ENCODE peak calls at places on chromosomes 6 and 20, in seven cellular contexts. One of them, this sample, is unnamed.

GRCh38 chr6:77880501-77880900 is 227.7 kb downstream of the MEI4 start:
- DNase-seq in CD8-positive, alpha-beta memory T cell: no peak
- DNase-seq in AG04450: no peak
- DNase-seq in naive thymus-derived CD4-positive, alpha-beta T cell: no peak
- DNase-seq in GM23248: peak
- DNase-seq in cardiac muscle cell: no peak
- DNase-seq in HL-60: no peak
- DNase-seq in this sample: no peak

GRCh38 chr6:2953098-2953497 is 18.3 kb downstream of the SERPINB6 start:
- DNase-seq in HL-60: no peak
- DNase-seq in cardiac muscle cell: no peak
- DNase-seq in AG04450: no peak
- DNase-seq in naive thymus-derived CD4-positive, alpha-beta T cell: no peak
- DNase-seq in CD8-positive, alpha-beta memory T cell: no peak
- DNase-seq in GM23248: no peak
- DNase-seq in this sample: no peak

GRCh38 chr20:35604444-35604750 is 11.2 kb upstream of the SPAG4 start:
- DNase-seq in cardiac muscle cell: no peak
- DNase-seq in HL-60: no peak
- DNase-seq in AG04450: no peak
- DNase-seq in CD8-positive, alpha-beta memory T cell: no peak
- DNase-seq in naive thymus-derived CD4-positive, alpha-beta T cell: no peak
- DNase-seq in GM23248: peak
- DNase-seq in this sample: no peak

GRCh38 chr6:24719125-24719931 is at the start of gene C6orf62:
- DNase-seq in CD8-positive, alpha-beta memory T cell: peak
- DNase-seq in HL-60: no peak
- DNase-seq in AG04450: no peak
- DNase-seq in GM23248: peak
- DNase-seq in cardiac muscle cell: peak
- DNase-seq in naive thymus-derived CD4-positive, alpha-beta T cell: peak
- DNase-seq in this sample: peak

GRCh38 chr6:154197176-154197850 is 158.3 kb downstream of the OPRM1 start:
- DNase-seq in CD8-positive, alpha-beta memory T cell: no peak
- DNase-seq in GM23248: peak
- DNase-seq in HL-60: no peak
- DNase-seq in naive thymus-derived CD4-positive, alpha-beta T cell: no peak
- DNase-seq in AG04450: peak
- DNase-seq in cardiac muscle cell: peak
- DNase-seq in this sample: no peak

GRCh38 chr6:52361945-52362442 is at the start of gene PAQR8:
- DNase-seq in CD8-positive, alpha-beta memory T cell: peak
- DNase-seq in HL-60: peak
- DNase-seq in cardiac muscle cell: peak
- DNase-seq in naive thymus-derived CD4-positive, alpha-beta T cell: peak
- DNase-seq in AG04450: no peak
- DNase-seq in GM23248: peak
- DNase-seq in this sample: peak

GRCh38 chr20:36183155-36183944 is 28.8 kb downstream of the EPB41L1 start:
- DNase-seq in HL-60: no peak
- DNase-seq in cardiac muscle cell: no peak
- DNase-seq in naive thymus-derived CD4-positive, alpha-beta T cell: no peak
- DNase-seq in GM23248: no peak
- DNase-seq in CD8-positive, alpha-beta memory T cell: no peak
- DNase-seq in AG04450: no peak
- DNase-seq in this sample: no peak

GRCh38 chr6:51093899-51094665 is 275.4 kb downstream of the TFAP2B start:
- DNase-seq in cardiac muscle cell: no peak
- DNase-seq in CD8-positive, alpha-beta memory T cell: no peak
- DNase-seq in HL-60: no peak
- DNase-seq in AG04450: no peak
- DNase-seq in naive thymus-derived CD4-positive, alpha-beta T cell: no peak
- DNase-seq in GM23248: no peak
- DNase-seq in this sample: no peak

GRCh38 chr6:43559328-43559727 is 16.5 kb downstream of the XPO5 start:
- DNase-seq in AG04450: no peak
- DNase-seq in HL-60: no peak
- DNase-seq in CD8-positive, alpha-beta memory T cell: no peak
- DNase-seq in naive thymus-derived CD4-positive, alpha-beta T cell: no peak
- DNase-seq in cardiac muscle cell: no peak
- DNase-seq in GM23248: no peak
- DNase-seq in this sample: no peak

GRCh38 chr6:164109770-164110140 is 695.2 kb downstream of the QKI start:
- DNase-seq in GM23248: peak
- DNase-seq in naive thymus-derived CD4-positive, alpha-beta T cell: no peak
- DNase-seq in AG04450: no peak
- DNase-seq in cardiac muscle cell: peak
- DNase-seq in CD8-positive, alpha-beta memory T cell: no peak
- DNase-seq in HL-60: peak
- DNase-seq in this sample: peak

GRCh38 chr20:16711859-16712258 is 18.0 kb upstream of the SNRPB2 start:
- DNase-seq in AG04450: no peak
- DNase-seq in naive thymus-derived CD4-positive, alpha-beta T cell: no peak
- DNase-seq in GM23248: no peak
- DNase-seq in HL-60: no peak
- DNase-seq in CD8-positive, alpha-beta memory T cell: no peak
- DNase-seq in cardiac muscle cell: peak
- DNase-seq in this sample: no peak

GRCh38 chr6:31114970-31115849 is 610 bp downstream of the PSORS1C1 start:
- DNase-seq in GM23248: peak
- DNase-seq in AG04450: no peak
- DNase-seq in naive thymus-derived CD4-positive, alpha-beta T cell: no peak
- DNase-seq in HL-60: no peak
- DNase-seq in CD8-positive, alpha-beta memory T cell: no peak
- DNase-seq in cardiac muscle cell: peak
- DNase-seq in this sample: peak

GRCh38 chr6:75481936-75482593 is 11.5 kb downstream of the FILIP1 start:
- DNase-seq in HL-60: no peak
- DNase-seq in CD8-positive, alpha-beta memory T cell: no peak
- DNase-seq in cardiac muscle cell: peak
- DNase-seq in AG04450: peak
- DNase-seq in GM23248: peak
- DNase-seq in naive thymus-derived CD4-positive, alpha-beta T cell: no peak
- DNase-seq in this sample: no peak

GRCh38 chr6:118283759-118284158 is 264.3 kb upstream of the PLN start:
- DNase-seq in HL-60: no peak
- DNase-seq in GM23248: peak
- DNase-seq in AG04450: peak
- DNase-seq in cardiac muscle cell: peak
- DNase-seq in CD8-positive, alpha-beta memory T cell: peak
- DNase-seq in naive thymus-derived CD4-positive, alpha-beta T cell: no peak
- DNase-seq in this sample: no peak

GRCh38 chr6:108127826-108128225 is 38.0 kb upstream of the NR2E1 start:
- DNase-seq in CD8-positive, alpha-beta memory T cell: no peak
- DNase-seq in GM23248: peak
- DNase-seq in AG04450: no peak
- DNase-seq in cardiac muscle cell: no peak
- DNase-seq in HL-60: no peak
- DNase-seq in naive thymus-derived CD4-positive, alpha-beta T cell: no peak
- DNase-seq in this sample: no peak

GRCh38 chr6:126873351-126873750 is 245.1 kb upstream of the RSPO3 start:
- DNase-seq in AG04450: no peak
- DNase-seq in naive thymus-derived CD4-positive, alpha-beta T cell: no peak
- DNase-seq in GM23248: peak
- DNase-seq in cardiac muscle cell: peak
- DNase-seq in HL-60: no peak
- DNase-seq in CD8-positive, alpha-beta memory T cell: no peak
- DNase-seq in this sample: no peak

GRCh38 chr20:47455133-47456040 is 46.3 kb upstream of the NCOA3 start:
- DNase-seq in cardiac muscle cell: peak
- DNase-seq in AG04450: no peak
- DNase-seq in CD8-positive, alpha-beta memory T cell: no peak
- DNase-seq in HL-60: no peak
- DNase-seq in GM23248: no peak
- DNase-seq in naive thymus-derived CD4-positive, alpha-beta T cell: no peak
- DNase-seq in this sample: no peak

GRCh38 chr6:39800388-39801032 is 8.3 kb downstream of the DAAM2 start:
- DNase-seq in GM23248: no peak
- DNase-seq in HL-60: no peak
- DNase-seq in AG04450: no peak
- DNase-seq in naive thymus-derived CD4-positive, alpha-beta T cell: no peak
- DNase-seq in CD8-positive, alpha-beta memory T cell: no peak
- DNase-seq in cardiac muscle cell: no peak
- DNase-seq in this sample: no peak

GRCh38 chr6:89022747-89023289 is 57.7 kb upstream of the PNRC1 start:
- DNase-seq in AG04450: no peak
- DNase-seq in naive thymus-derived CD4-positive, alpha-beta T cell: no peak
- DNase-seq in cardiac muscle cell: peak
- DNase-seq in GM23248: peak
- DNase-seq in HL-60: no peak
- DNase-seq in CD8-positive, alpha-beta memory T cell: no peak
- DNase-seq in this sample: no peak

GRCh38 chr6:16760536-16761468 is at the start of gene ATXN1:
- DNase-seq in cardiac muscle cell: peak
- DNase-seq in AG04450: no peak
- DNase-seq in CD8-positive, alpha-beta memory T cell: peak
- DNase-seq in GM23248: peak
- DNase-seq in naive thymus-derived CD4-positive, alpha-beta T cell: peak
- DNase-seq in HL-60: no peak
- DNase-seq in this sample: peak

GRCh38 chr20:58647814-58648501 is 3.1 kb upstream of the STX16 start:
- DNase-seq in cardiac muscle cell: peak
- DNase-seq in GM23248: peak
- DNase-seq in naive thymus-derived CD4-positive, alpha-beta T cell: peak
- DNase-seq in AG04450: peak
- DNase-seq in CD8-positive, alpha-beta memory T cell: no peak
- DNase-seq in HL-60: no peak
- DNase-seq in this sample: no peak

GRCh38 chr6:149699150-149699549 is 18.8 kb downstream of the LATS1 start:
- DNase-seq in GM23248: no peak
- DNase-seq in CD8-positive, alpha-beta memory T cell: no peak
- DNase-seq in cardiac muscle cell: no peak
- DNase-seq in naive thymus-derived CD4-positive, alpha-beta T cell: no peak
- DNase-seq in HL-60: no peak
- DNase-seq in AG04450: no peak
- DNase-seq in this sample: no peak

DNA sequence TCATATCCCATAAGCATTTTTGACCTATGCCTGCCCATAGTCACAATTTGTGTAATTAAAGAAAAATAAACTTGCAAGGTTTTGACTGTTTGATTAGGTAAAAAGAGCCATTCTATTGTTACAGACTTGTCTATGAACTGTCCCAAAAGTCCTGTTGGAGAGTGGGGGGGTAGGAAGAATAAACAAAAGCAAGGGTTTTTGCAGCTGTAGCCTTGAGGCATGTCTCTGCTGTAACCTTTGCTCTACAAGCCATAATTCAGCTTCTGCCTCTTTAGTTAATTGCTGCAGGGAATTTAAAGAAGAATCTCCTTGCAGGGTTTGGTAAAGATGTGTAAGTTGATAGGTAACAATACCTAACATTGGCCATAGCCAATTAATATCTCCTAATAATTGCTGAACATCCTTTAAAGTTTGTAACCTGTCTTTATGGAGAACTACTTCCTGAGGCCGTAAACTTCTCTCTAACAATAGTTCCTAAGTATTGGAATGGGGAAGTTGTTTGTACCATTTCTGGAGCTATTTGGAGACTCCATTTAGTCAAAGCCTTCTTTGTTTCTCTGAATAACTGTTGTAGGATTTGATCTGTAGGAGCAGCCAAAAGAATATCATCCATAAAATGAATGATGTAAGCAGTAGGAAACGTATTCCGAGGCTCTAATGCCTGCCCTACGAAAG is 7.9 kb upstream of the ABHD12 start:
- DNase-seq in GM23248: no peak
- DNase-seq in HL-60: no peak
- DNase-seq in naive thymus-derived CD4-positive, alpha-beta T cell: no peak
- DNase-seq in AG04450: no peak
- DNase-seq in CD8-positive, alpha-beta memory T cell: no peak
- DNase-seq in cardiac muscle cell: no peak
- DNase-seq in this sample: no peak
- H3K27ac ChIP-seq in GM23248: peak
- H3K27ac ChIP-seq in HL-60: no peak
- H3K27ac ChIP-seq in naive thymus-derived CD4-positive, alpha-beta T cell: no peak
- H3K27ac ChIP-seq in AG04450: no peak
- H3K27ac ChIP-seq in CD8-positive, alpha-beta memory T cell: no peak
- H3K27ac ChIP-seq in cardiac muscle cell: no peak
- H3K27ac ChIP-seq in this sample: no peak

GRCh38 chr6:104506429-104506828 is 353.3 kb downstream of the HACE1 start:
- DNase-seq in cardiac muscle cell: no peak
- DNase-seq in HL-60: no peak
- DNase-seq in CD8-positive, alpha-beta memory T cell: no peak
- DNase-seq in AG04450: no peak
- DNase-seq in naive thymus-derived CD4-positive, alpha-beta T cell: no peak
- DNase-seq in GM23248: no peak
- DNase-seq in this sample: no peak
- H3K4me3 ChIP-seq in cardiac muscle cell: no peak
- H3K4me3 ChIP-seq in HL-60: no peak
- H3K4me3 ChIP-seq in CD8-positive, alpha-beta memory T cell: no peak
- H3K4me3 ChIP-seq in AG04450: no peak
- H3K4me3 ChIP-seq in naive thymus-derived CD4-positive, alpha-beta T cell: no peak
- H3K4me3 ChIP-seq in GM23248: no peak
- H3K4me3 ChIP-seq in this sample: no peak

GRCh38 chr6:134247271-134247833 is 70.6 kb downstream of the SGK1 start:
- DNase-seq in HL-60: no peak
- DNase-seq in cardiac muscle cell: no peak
- DNase-seq in CD8-positive, alpha-beta memory T cell: peak
- DNase-seq in AG04450: no peak
- DNase-seq in naive thymus-derived CD4-positive, alpha-beta T cell: peak
- DNase-seq in GM23248: no peak
- DNase-seq in this sample: no peak

GRCh38 chr6:134245691-134246090 is 72.2 kb downstream of the SGK1 start:
- DNase-seq in AG04450: no peak
- DNase-seq in CD8-positive, alpha-beta memory T cell: no peak
- DNase-seq in GM23248: no peak
- DNase-seq in cardiac muscle cell: no peak
- DNase-seq in naive thymus-derived CD4-positive, alpha-beta T cell: no peak
- DNase-seq in HL-60: no peak
- DNase-seq in this sample: no peak

GRCh38 chr6:134249412-134249758 is 68.5 kb downstream of the SGK1 start:
- DNase-seq in HL-60: no peak
- DNase-seq in naive thymus-derived CD4-positive, alpha-beta T cell: no peak
- DNase-seq in cardiac muscle cell: peak
- DNase-seq in GM23248: no peak
- DNase-seq in AG04450: no peak
- DNase-seq in CD8-positive, alpha-beta memory T cell: no peak
- DNase-seq in this sample: no peak

GRCh38 chr6:134249759-134250602 is 67.9 kb downstream of the SGK1 start:
- DNase-seq in GM23248: peak
- DNase-seq in cardiac muscle cell: peak
- DNase-seq in HL-60: no peak
- DNase-seq in CD8-positive, alpha-beta memory T cell: no peak
- DNase-seq in naive thymus-derived CD4-positive, alpha-beta T cell: no peak
- DNase-seq in AG04450: no peak
- DNase-seq in this sample: no peak

GRCh38 chr6:134247854-134248580 is 69.9 kb downstream of the SGK1 start:
- DNase-seq in AG04450: no peak
- DNase-seq in GM23248: no peak
- DNase-seq in cardiac muscle cell: no peak
- DNase-seq in HL-60: no peak
- DNase-seq in CD8-positive, alpha-beta memory T cell: no peak
- DNase-seq in naive thymus-derived CD4-positive, alpha-beta T cell: no peak
- DNase-seq in this sample: no peak
- H3K27ac ChIP-seq in AG04450: no peak
- H3K27ac ChIP-seq in GM23248: no peak
- H3K27ac ChIP-seq in cardiac muscle cell: no peak
- H3K27ac ChIP-seq in HL-60: no peak
- H3K27ac ChIP-seq in CD8-positive, alpha-beta memory T cell: no peak
- H3K27ac ChIP-seq in naive thymus-derived CD4-positive, alpha-beta T cell: peak
- H3K27ac ChIP-seq in this sample: no peak

GRCh38 chr6:14550410-14550809 is 432.8 kb downstream of the CD83 start:
- DNase-seq in cardiac muscle cell: no peak
- DNase-seq in CD8-positive, alpha-beta memory T cell: no peak
- DNase-seq in naive thymus-derived CD4-positive, alpha-beta T cell: no peak
- DNase-seq in AG04450: no peak
- DNase-seq in HL-60: no peak
- DNase-seq in GM23248: no peak
- DNase-seq in this sample: no peak
- H3K4me3 ChIP-seq in cardiac muscle cell: no peak
- H3K4me3 ChIP-seq in CD8-positive, alpha-beta memory T cell: no peak
- H3K4me3 ChIP-seq in naive thymus-derived CD4-positive, alpha-beta T cell: no peak
- H3K4me3 ChIP-seq in AG04450: no peak
- H3K4me3 ChIP-seq in HL-60: no peak
- H3K4me3 ChIP-seq in GM23248: no peak
- H3K4me3 ChIP-seq in this sample: no peak

This sample was measured in aorta.